ENCODE peak calls at places on chromosomes 3 and 15, in nine cellular contexts. L is fibroblast of villous mesenchyme, V is colonic mucosa, B is keratinocyte, U is ovary, I is PC-9, G is mucosa of descending colon, W is mammary epithelial cell, S is psoas muscle. C is an unnamed sample.

GRCh38 chr3:114856867-114857266 is 290.2 kb downstream of the ZBTB20 start:
- DNase-seq in W (no peak), V (no peak), L (no peak), S (no peak), I (no peak), G (no peak), B (no peak), U (no peak), C (no peak)

GRCh38 chr15:68372291-68372811 is 59.6 kb downstream of the ITGA11 start:
- DNase-seq in U (no peak), I (no peak), B (no peak), W (peak; percentile 20), V (no peak), L (no peak), G (no peak), S (no peak), C (peak; percentile 57)

GRCh38 chr3:15097889-15098288 is 1.1 kb downstream of the RBSN start:
- DNase-seq in G (no peak), B (no peak), W (peak; percentile 31), L (no peak), U (no peak), I (no peak), S (no peak), V (no peak), C (no peak)

GRCh38 chr15:100880139-100880896 is 687 bp downstream of the ALDH1A3 start:
- DNase-seq in B (no peak), L (no peak), I (no peak), W (no peak), V (no peak), S (no peak), U (no peak), G (no peak), C (peak; percentile 30)

GRCh38 chr15:66405605-66406004 is 18.9 kb downstream of the MAP2K1 start:
- DNase-seq in L (no peak), S (no peak), G (no peak), I (no peak), U (no peak), V (no peak), B (no peak), W (no peak), C (peak; percentile 28)

GRCh38 chr3:122258757-122259371 is 66.2 kb upstream of the CSTA start:
- DNase-seq in W (peak; percentile 58), B (no peak), S (peak; percentile 53), V (peak; percentile 59), G (peak; percentile 76), L (peak; percentile 60), I (peak; percentile 37), U (no peak), C (peak; percentile 73)

GRCh38 chr3:10283638-10284037 is 9.1 kb downstream of the GHRL start:
- DNase-seq in V (no peak), B (no peak), U (no peak), I (no peak), S (no peak), G (no peak), L (no peak), W (no peak), C (no peak)

GRCh38 chr15:77840962-77841361 is 208.2 kb upstream of the LINGO1 start:
- DNase-seq in S (no peak), G (no peak), W (peak; percentile 85), L (peak; percentile 80), V (no peak), I (peak; percentile 73), U (no peak), B (no peak), C (peak; percentile 48)

GRCh38 chr15:41777421-41777973 is 3.2 kb downstream of the MAPKBP1 start:
- DNase-seq in L (no peak), G (no peak), S (no peak), B (no peak), V (no peak), W (peak; percentile 66), U (no peak), I (no peak), C (peak; percentile 54)

GRCh38 chr3:34005886-34006285 is 207.5 kb downstream of the PDCD6IP start:
- DNase-seq in S (no peak), V (no peak), B (no peak), I (no peak), U (no peak), L (no peak), G (no peak), W (no peak), C (no peak)

GRCh38 chr15:91867581-91868026 is 14.1 kb downstream of the SLCO3A1 start:
- DNase-seq in V (peak; percentile 88), B (peak; percentile 91), W (peak; percentile 99), L (peak; percentile 64), U (peak; percentile 78), I (peak; percentile 95), S (peak; percentile 75), G (peak; percentile 78), C (peak; percentile 94)

GRCh38 chr15:91873133-91873526 is 19.6 kb downstream of the SLCO3A1 start:
- DNase-seq in I (no peak), B (no peak), L (no peak), G (no peak), W (no peak), S (no peak), U (no peak), V (no peak), C (no peak)

GRCh38 chr15:91872356-91873132 is 19.0 kb downstream of the SLCO3A1 start:
- DNase-seq in L (no peak), G (no peak), I (no peak), V (no peak), S (no peak), W (peak; percentile 62), U (no peak), B (no peak), C (no peak)

GRCh38 chr15:91871797-91872196 is 18.3 kb downstream of the SLCO3A1 start:
- DNase-seq in U (no peak), S (no peak), W (no peak), L (no peak), B (no peak), V (no peak), G (no peak), I (no peak), C (no peak)

GRCh38 chr15:91871138-91871537 is 17.6 kb downstream of the SLCO3A1 start:
- DNase-seq in B (no peak), W (no peak), S (no peak), V (no peak), L (no peak), U (no peak), G (no peak), I (no peak), C (no peak)
- H3K4me3 ChIP-seq in B (no peak overlapping the region), W (no peak overlapping the region), S (no peak overlapping the region), V (no peak overlapping the region), L (no peak overlapping the region), U (no peak overlapping the region), G (no peak overlapping the region), I (no peak overlapping the region), C (no peak overlapping the region)

DNA sequence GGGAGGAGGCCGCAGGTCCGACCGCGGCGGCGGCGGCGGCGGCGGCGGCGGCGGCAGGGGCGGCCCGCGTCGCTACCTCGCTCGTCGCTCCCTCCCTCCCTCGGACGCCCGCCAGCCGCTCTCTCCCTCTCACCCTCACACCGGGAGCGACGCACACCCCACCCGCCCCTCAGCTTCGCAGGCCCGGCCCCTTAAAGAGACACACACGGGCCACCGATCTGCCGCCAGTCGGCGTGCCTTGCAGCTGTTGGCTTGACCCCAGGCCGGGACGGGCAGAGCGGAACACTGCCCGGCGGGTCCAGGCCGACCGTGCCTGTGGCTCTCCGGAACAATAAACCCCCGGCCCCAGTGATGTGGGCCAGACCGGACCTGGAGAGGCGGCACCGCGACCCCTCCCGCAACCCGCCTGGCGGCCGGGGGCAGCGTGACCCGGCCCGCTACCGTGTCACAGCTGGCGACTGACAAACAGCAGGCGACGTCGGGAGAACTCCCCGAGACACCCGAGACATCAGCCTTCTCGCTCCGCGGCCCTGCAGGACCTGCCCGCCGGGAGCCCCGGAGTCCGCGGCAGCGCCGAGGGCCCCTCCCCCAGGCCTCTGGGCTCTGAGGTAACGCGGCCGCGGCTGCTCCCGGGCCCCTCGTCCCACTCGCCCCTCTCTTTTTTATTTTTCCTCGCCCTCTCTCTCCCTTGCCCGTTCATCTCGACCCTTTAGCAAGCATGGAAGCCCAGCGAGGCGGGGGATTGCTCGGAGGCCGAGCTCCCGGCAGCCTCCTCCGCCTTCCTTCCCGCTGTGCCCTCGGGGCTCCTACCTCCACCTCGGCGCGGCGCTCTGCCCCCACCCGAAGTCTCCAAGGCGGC is at the start of gene SETD2:
- DNase-seq in I (peak; percentile 74), S (peak; percentile 97), U (peak; percentile 95), G (peak; percentile 93), V (peak; percentile 95), W (peak; percentile 91), B (peak; percentile 56), L (peak; percentile 94), C (peak; percentile 95)
- TF ChIP-seq CTCF in I (no peak), S (no peak), U (no peak), G (no peak), V (no peak), W (no peak), B (peak; percentile 58), L (peak; percentile 20), C (peak; percentile 16)

GRCh38 chr15:81338422-81339007 is 14.6 kb upstream of the STARD5 start:
- DNase-seq in S (peak; percentile 64), U (no peak), B (no peak), L (peak; percentile 97), G (peak; percentile 26), I (peak; percentile 38), V (no peak), W (peak; percentile 87), C (peak; percentile 87)

GRCh38 chr15:81337241-81337640 is 13.3 kb upstream of the STARD5 start:
- DNase-seq in V (no peak), L (no peak), I (no peak), G (no peak), U (no peak), W (no peak), B (no peak), S (no peak), C (no peak)

GRCh38 chr15:81336568-81336967 is 12.6 kb upstream of the STARD5 start:
- DNase-seq in U (no peak), I (no peak), L (peak; percentile 62), V (no peak), B (no peak), G (peak; percentile 52), W (peak; percentile 32), S (no peak), C (peak; percentile 61)

GRCh38 chr15:81339321-81339720 is 15.4 kb upstream of the STARD5 start:
- DNase-seq in G (no peak), W (no peak), B (no peak), U (no peak), S (no peak), L (no peak), I (no peak), V (no peak), C (no peak)

GRCh38 chr15:81337713-81338157 is 13.8 kb upstream of the STARD5 start:
- DNase-seq in W (no peak), U (no peak), B (no peak), L (no peak), I (no peak), V (no peak), S (no peak), G (no peak), C (peak; percentile 32)
- H3K4me3 ChIP-seq in W (no peak overlapping the region), U (no peak overlapping the region), B (no peak overlapping the region), L (no peak overlapping the region), I (no peak overlapping the region), V (no peak overlapping the region), S (no peak overlapping the region), G (no peak overlapping the region), C (no peak overlapping the region)

DNA sequence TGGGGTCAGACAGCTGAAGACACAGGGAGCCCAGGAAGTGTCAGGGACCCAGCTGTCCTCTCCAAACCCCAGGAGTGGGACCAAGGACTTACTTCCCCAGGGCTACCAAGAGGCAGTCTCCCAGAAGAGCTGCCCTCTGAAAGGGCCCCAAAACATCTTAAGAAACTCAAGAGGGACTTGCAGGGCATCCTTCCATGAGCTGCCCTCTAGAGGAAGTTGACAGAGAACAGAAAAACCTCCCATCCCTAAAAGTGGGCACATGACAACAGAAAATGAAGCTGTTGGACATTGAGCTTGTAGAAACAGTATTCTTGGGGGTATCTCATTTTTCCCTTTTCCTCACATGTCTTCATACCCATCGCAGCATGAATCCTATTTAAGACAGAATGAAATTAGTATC is 58.9 kb downstream of the MECOM start:
- DNase-seq in G (no peak), B (no peak), S (no peak), I (no peak), U (no peak), L (peak; percentile 3), W (peak; percentile 4), V (no peak), C (peak; percentile 42)
- TF ChIP-seq CTCF in G (no peak), B (peak; percentile 36), S (no peak), I (peak; percentile 34), U (no peak), L (peak; percentile 14), W (peak; percentile 15), V (no peak), C (peak; percentile 45)